ENCODE peak calls at places on chromosomes 16 and 17, in six cellular contexts. Z, T, D, Q, J and R are unnamed samples.

GRCh38 chr17:47685556-47686275 is 8.2 kb upstream of the TBKBP1 start:
- DNase-seq in Z (no peak), T (no peak), D (no peak), Q (no peak), J (no peak), R (no peak)

GRCh38 chr16:79981814-79982213 is 381.3 kb upstream of the MAF start:
- DNase-seq in Z (no peak), T (no peak), D (no peak), Q (no peak), J (no peak), R (no peak)

GRCh38 chr16:82639666-82640336 is 13.0 kb downstream of the CDH13 start:
- DNase-seq in Z (peak; percentile 39), T (peak; percentile 45), D (peak; percentile 56), Q (peak; percentile 84), J (no peak), R (peak; percentile 38)

GRCh38 chr17:48068491-48068961 is 20.4 kb downstream of the NFE2L1 start:
- DNase-seq in Z (no peak), T (no peak), D (peak; percentile 70), Q (no peak), J (no peak), R (no peak)

GRCh38 chr16:88542231-88542630 is 28.0 kb upstream of the ZC3H18 start:
- DNase-seq in Z (no peak), T (no peak), D (no peak), Q (no peak), J (no peak), R (no peak)

GRCh38 chr17:62139141-62139540 is 74.1 kb upstream of the MED13 start:
- DNase-seq in Z (no peak), T (no peak), D (no peak), Q (no peak), J (no peak), R (no peak)

GRCh38 chr17:48228720-48229119 is 121.2 kb downstream of the SNX11 start:
- DNase-seq in Z (no peak), T (no peak), D (no peak), Q (no peak), J (no peak), R (no peak)

GRCh38 chr17:28885951-28886350 is 11.6 kb downstream of the FLOT2 start:
- DNase-seq in Z (no peak), T (no peak), D (no peak), Q (no peak), J (no peak), R (no peak)

GRCh38 chr16:54779549-54779948 is 151.1 kb upstream of the IRX5 start:
- DNase-seq in Z (no peak), T (no peak), D (no peak), Q (no peak), J (no peak), R (no peak)

GRCh38 chr16:84918006-84918909 is 93.1 kb downstream of the ZDHHC7 start:
- DNase-seq in Z (no peak), T (no peak), D (no peak), Q (no peak), J (no peak), R (no peak)

GRCh38 chr16:84489141-84489540 is 15.3 kb downstream of the MEAK7 start:
- DNase-seq in Z (no peak), T (no peak), D (no peak), Q (no peak), J (no peak), R (no peak)

GRCh38 chr17:49997256-49997735 is 2.3 kb upstream of the DLX3 start:
- DNase-seq in Z (no peak), T (no peak), D (no peak), Q (peak; percentile 37), J (no peak), R (no peak)

GRCh38 chr16:85490971-85491771 is 122.0 kb upstream of the GSE1 start:
- DNase-seq in Z (peak; percentile 34), T (peak; percentile 39), D (no peak), Q (no peak), J (no peak), R (peak; percentile 33)

GRCh38 chr17:9346296-9346926 is 229.2 kb downstream of the STX8 start:
- DNase-seq in Z (no peak), T (no peak), D (peak; percentile 58), Q (no peak), J (no peak), R (no peak)

GRCh38 chr16:67459858-67460144 is 21.2 kb downstream of the ATP6V0D1 start:
- DNase-seq in Z (no peak), T (no peak), D (no peak), Q (no peak), J (no peak), R (no peak)

GRCh38 chr17:33932996-33933395 is 322.1 kb upstream of the CCL2 start:
- DNase-seq in Z (no peak), T (no peak), D (no peak), Q (no peak), J (no peak), R (no peak)

GRCh38 chr17:44863254-44863918 is 15.7 kb downstream of the HIGD1B start:
- DNase-seq in Z (no peak), T (no peak), D (no peak), Q (no peak), J (no peak), R (no peak)

GRCh38 chr17:41645371-41646063 is 21.1 kb upstream of the KRT17 start:
- DNase-seq in Z (no peak), T (no peak), D (peak; percentile 44), Q (peak; percentile 56), J (no peak), R (no peak)

GRCh38 chr16:21338537-21339268 is 60.6 kb upstream of the CRYM start:
- DNase-seq in Z (no peak), T (no peak), D (no peak), Q (no peak), J (no peak), R (no peak)

GRCh38 chr16:54062361-54063346 is 223.9 kb downstream of the IRX3 start:
- DNase-seq in Z (no peak), T (no peak), D (no peak), Q (no peak), J (peak; percentile 34), R (no peak)